ENCODE peak calls at places on chromosome 2, in ten cellular contexts. Q is transverse colon, S is mammary epithelial cell, O is IMR-90, G is iPS DF 6.9, Z is right atrium auricular region, T is right cardiac atrium, F is heart right ventricle, E is H9, B is sigmoid colon. A is an unnamed sample. For H3K4me1, the result is how much of the 10 kb centered on the place peaks cover.

GRCh38 chr2:16482485-16482884 is 183.1 kb downstream of the CYRIA start:
- DNase-seq in T (no peak), S (no peak), F (no peak), Z (no peak), B (no peak), G (no peak), E (no peak), Q (no peak), O (no peak), A (no peak)

GRCh38 chr2:199594443-199594842 is 136.7 kb upstream of the SATB2 start:
- DNase-seq in O (no peak), Z (no peak), Q (no peak), B (no peak), S (no peak), G (no peak), E (no peak), F (no peak), T (no peak), A (no peak)

GRCh38 chr2:26772064-26773001 is 8.2 kb downstream of the SLC35F6 start:
- DNase-seq in T (peak), S (peak), E (no peak), F (peak), B (peak), G (no peak), Q (peak), Z (peak), O (peak), A (peak)

GRCh38 chr2:142841788-142842187 is 35.7 kb upstream of the KYNU start:
- DNase-seq in Q (no peak), O (peak), G (no peak), E (no peak), T (no peak), F (no peak), B (no peak), Z (no peak), S (no peak), A (no peak)

GRCh38 chr2:160666019-160666676 is 172.5 kb upstream of the RBMS1 start:
- DNase-seq in Z (no peak), S (peak), T (no peak), B (no peak), G (no peak), F (no peak), O (peak), Q (no peak), E (no peak), A (peak)

GRCh38 chr2:27737676-27738348 is 33.7 kb upstream of the MRPL33 start:
- DNase-seq in O (peak), F (peak), S (peak), E (no peak), Q (no peak), T (peak), B (no peak), Z (no peak), G (no peak), A (peak)

GRCh38 chr2:176188969-176189665 is 649 bp downstream of the HOXD1 start:
- DNase-seq in G (no peak), Q (peak), B (no peak), O (no peak), T (peak), S (no peak), E (peak), Z (no peak), F (no peak), A (no peak)

GRCh38 chr2:122697415-122697814 is 942.0 kb downstream of the TSN start:
- DNase-seq in B (no peak), S (no peak), T (no peak), Q (no peak), F (no peak), Z (no peak), G (no peak), O (no peak), E (no peak), A (no peak)

GRCh38 chr2:212033888-212034287 is 504.7 kb downstream of the ERBB4 start:
- DNase-seq in Q (no peak), B (no peak), G (no peak), T (no peak), Z (no peak), O (no peak), F (no peak), E (no peak), S (no peak), A (no peak)

GRCh38 chr2:113755690-113756063 is 765 bp downstream of the SLC35F5 start:
- DNase-seq in S (peak), Z (no peak), F (no peak), B (no peak), E (no peak), O (peak), T (no peak), Q (peak), G (no peak), A (peak)

GRCh38 chr2:39504790-39505335 is 67.8 kb upstream of the MAP4K3 start:
- DNase-seq in F (no peak), Q (no peak), G (no peak), Z (no peak), E (no peak), B (no peak), O (peak), S (no peak), T (no peak), A (peak)

DNA sequence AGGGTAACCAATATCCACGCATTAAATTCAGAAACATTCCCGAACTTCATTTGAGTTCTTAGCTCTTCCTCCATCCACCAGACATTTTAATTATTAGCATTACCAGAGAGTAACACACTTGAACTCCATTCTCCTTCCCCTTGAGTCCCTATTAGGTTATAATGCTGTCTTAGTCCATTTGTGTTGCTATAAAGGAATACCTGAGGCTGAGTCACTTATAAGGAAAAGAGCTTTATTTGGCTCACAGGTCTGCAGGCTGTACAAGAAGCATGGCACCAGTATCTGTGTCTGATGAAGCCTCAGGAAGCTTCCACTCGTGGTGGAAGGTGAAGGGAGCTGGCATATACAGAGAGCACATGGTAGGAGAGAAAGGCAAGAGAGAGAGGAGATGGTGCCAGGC is 25.4 kb downstream of the TBC1D8 start:
- DNase-seq in B (no peak), F (no peak), O (no peak), Z (no peak), E (no peak), S (peak), T (no peak), Q (no peak), G (no peak), A (no peak)
- H3K4me1 ChIP-seq in B (under half), F (under half), O (under half), Z (half or more), E (under half), S (half or more), T (under half), Q (under half), G (under half), A (under half)

DNA sequence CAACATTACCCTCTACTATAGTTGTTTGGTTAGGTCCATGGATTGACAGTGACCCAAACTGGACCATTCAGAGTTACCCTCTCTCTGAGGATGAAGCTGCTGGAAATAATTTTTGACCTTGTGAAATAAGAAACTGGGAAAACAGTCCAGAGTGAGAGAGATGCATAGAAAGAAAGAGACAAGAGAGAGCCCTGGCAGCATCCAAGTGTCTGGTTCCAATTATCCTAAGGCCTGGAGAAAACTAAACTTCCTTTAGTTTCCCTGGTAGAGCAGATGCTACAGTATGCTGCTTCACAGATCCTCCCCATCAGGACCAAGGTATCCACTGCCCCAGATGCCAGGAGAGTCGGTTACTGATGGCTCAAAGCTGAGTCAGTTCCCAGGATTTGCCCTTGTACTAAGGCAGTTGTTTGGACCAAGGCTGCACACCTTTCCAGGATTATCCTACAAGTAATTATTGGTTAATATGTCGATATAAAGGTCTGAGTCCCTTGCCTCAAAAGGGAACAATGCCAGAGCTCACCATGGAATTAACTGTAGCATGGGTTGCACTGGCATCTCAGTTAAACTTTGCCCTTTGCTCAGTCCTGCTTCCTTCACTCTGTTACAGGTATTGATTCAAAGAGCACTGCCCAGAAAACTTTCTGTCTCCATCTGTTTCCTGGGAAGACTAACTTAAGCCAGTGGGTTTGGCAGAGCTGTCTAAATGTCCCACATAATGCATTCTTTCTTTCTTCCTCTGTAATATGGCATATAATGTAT is 14.6 kb upstream of the CHN1 start:
- DNase-seq in O (no peak), S (no peak), F (no peak), E (no peak), G (no peak), Q (no peak), T (no peak), Z (no peak), B (no peak), A (no peak)
- H3K4me1 ChIP-seq in O (under half), S (under half), F (under half), E (under half), G (under half), Q (under half), T (under half), Z (under half), B (under half), A (under half)

GRCh38 chr2:48356701-48357322 is 173.1 kb upstream of the STON1 start:
- DNase-seq in S (no peak), E (no peak), F (no peak), B (no peak), O (peak), T (no peak), Q (no peak), Z (no peak), G (no peak), A (peak)
- H3K4me1 ChIP-seq in S (under half), E (under half), F (under half), B (under half), O (under half), T (under half), Q (under half), Z (under half), G (under half), A (under half)

GRCh38 chr2:106158871-106159270 is 35.2 kb downstream of the UXS1 start:
- DNase-seq in S (no peak), Q (no peak), B (no peak), O (no peak), T (no peak), Z (no peak), F (no peak), E (no peak), G (no peak), A (no peak)
- H3K4me1 ChIP-seq in S (under half), Q (under half), B (under half), O (under half), T (under half), Z (under half), F (under half), E (under half), G (under half), A (under half)

DNA sequence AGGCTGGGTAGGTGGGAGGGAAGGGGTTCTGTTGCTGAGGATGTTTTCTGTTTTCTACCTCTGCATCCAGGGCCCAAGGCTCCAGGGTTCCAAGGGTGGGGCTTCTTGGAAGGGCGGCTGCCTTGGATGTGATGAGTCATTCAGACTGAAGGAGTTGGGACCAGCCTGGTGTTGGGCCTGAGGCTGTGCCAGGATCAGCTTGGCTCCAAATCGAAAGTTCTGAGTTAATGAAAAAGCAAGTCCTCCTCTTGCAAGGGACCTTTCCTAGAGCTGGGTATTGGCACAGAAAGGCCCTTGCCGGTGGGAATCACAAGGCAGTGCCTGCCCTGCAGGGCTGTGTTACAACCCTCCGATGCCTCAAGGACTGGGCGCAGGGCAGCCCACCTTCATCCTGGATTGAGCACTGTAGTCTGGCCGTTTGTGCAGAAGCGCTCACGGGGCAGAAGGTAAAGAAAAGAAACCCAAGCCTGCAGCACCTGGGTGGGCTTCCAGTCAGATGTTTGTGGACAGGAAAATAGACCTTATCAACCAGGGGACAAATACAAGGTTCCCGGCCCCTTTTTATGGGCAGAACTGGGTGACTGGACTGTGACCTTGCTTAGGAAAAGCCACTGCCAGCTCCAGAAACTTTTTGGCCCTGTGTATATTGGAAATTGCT is 52.5 kb upstream of the MCFD2 start:
- DNase-seq in F (peak), E (no peak), Q (peak), S (peak), G (no peak), Z (peak), O (peak), B (peak), T (peak), A (peak)
- H3K4me1 ChIP-seq in F (under half), E (under half), Q (under half), S (half or more), G (under half), Z (half or more), O (under half), B (under half), T (under half), A (under half)

GRCh38 chr2:96265349-96265839 is 403 bp downstream of the TMEM127 start:
- DNase-seq in T (peak), F (peak), Q (peak), B (peak), Z (no peak), E (no peak), G (no peak), O (no peak), S (peak), A (no peak)

GRCh38 chr2:96264656-96265348 is 995 bp downstream of the TMEM127 start:
- DNase-seq in F (no peak), B (peak), E (no peak), S (no peak), O (peak), Z (no peak), G (no peak), Q (no peak), T (peak), A (peak)

GRCh38 chr2:96267159-96267971 is 1.3 kb downstream of the CIAO1 start:
- DNase-seq in T (no peak), S (peak), Z (no peak), E (peak), G (no peak), Q (peak), O (peak), B (no peak), F (no peak), A (no peak)

GRCh38 chr2:96264086-96264485 is 1.7 kb downstream of the TMEM127 start:
- DNase-seq in B (no peak), Z (no peak), S (no peak), E (no peak), F (no peak), Q (no peak), O (peak), T (no peak), G (no peak), A (no peak)

DNA sequence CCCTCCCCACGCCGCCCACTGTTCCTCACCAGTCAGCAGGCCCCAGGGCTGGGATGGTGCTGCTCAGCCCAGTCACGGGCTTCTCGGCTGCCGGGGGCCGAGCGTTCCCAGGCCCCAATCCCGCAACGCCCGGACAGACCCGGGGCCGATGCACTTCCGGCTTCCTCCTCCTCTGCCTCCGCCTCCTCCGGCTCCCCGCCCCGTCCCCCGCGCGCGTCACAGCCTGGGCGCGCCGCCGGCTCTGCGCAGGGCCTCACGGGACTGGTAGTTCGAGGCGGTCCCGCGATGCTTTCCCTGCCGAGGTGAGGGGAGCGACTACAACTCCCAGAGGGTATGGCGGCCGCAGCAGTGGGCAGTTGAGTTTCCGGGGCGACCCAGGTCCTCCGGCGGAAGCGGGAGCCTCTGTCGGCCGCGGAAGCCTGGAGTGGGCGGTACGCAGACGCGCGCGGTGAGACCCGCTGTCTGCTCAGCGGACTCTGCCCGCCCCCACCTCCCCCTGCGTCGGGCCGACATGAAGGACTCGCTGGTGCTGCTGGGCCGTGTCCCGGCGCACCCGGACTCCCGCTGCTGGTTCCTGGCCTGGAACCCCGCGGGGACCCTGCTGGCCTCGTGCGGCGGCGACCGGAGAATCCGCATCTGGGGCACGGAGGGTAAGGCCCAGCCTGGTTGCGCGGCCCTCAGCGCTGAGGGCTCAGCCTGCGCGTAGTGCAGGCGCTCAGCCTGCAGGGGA is at the start of the genes CIAO1 and TMEM127:
- DNase-seq in Z (peak), S (peak), F (peak), B (peak), O (peak), G (peak), Q (peak), T (peak), E (peak), A (peak)
- H3K4me1 ChIP-seq in Z (half or more), S (under half), F (under half), B (under half), O (under half), G (under half), Q (under half), T (under half), E (under half), A (under half)

A was measured in astrocyte.